ENCODE peak calls at places on chromosomes 2 and 18, in five cellular contexts. N, U, G, Y and K are unnamed samples. For H3K27me3, the result is how much of the 10 kb centered on the place peaks cover.

GRCh38 chr2:215772003-215772402 is 241.3 kb downstream of the MREG start:
- DNase-seq in N (no peak), Y (no peak), G (no peak), U (no peak), K (no peak)

GRCh38 chr18:78776706-78777105 is 202.9 kb upstream of the SALL3 start:
- DNase-seq in G (no peak), N (no peak), U (no peak), Y (no peak), K (no peak)

GRCh38 chr2:196459539-196459938 is 180.0 kb upstream of the CCDC150 start:
- DNase-seq in U (no peak), G (no peak), N (no peak), Y (peak), K (no peak)

GRCh38 chr2:3128786-3129185 is 248.8 kb downstream of the EIPR1 start:
- DNase-seq in G (no peak), U (no peak), Y (no peak), N (no peak), K (no peak)

GRCh38 chr2:98333922-98334321 is 12.3 kb upstream of the CNGA3 start:
- DNase-seq in N (no peak), G (no peak), Y (no peak), U (no peak), K (no peak)

GRCh38 chr2:179140546-179140945 is 90.6 kb upstream of the CCDC141 start:
- DNase-seq in U (no peak), G (no peak), N (no peak), Y (no peak), K (no peak)

GRCh38 chr2:188976545-188977268 is 2.5 kb downstream of the COL3A1 start:
- DNase-seq in U (no peak), N (no peak), G (no peak), Y (no peak), K (no peak)

GRCh38 chr18:5534845-5535244 is 9.0 kb downstream of the EPB41L3 start:
- DNase-seq in U (no peak), N (no peak), Y (no peak), G (no peak), K (no peak)

GRCh38 chr2:120210234-120210781 is 12.9 kb downstream of the TMEM185B start:
- DNase-seq in Y (no peak), U (no peak), N (no peak), G (no peak), K (no peak)

GRCh38 chr2:241087420-241088268 is 14.4 kb downstream of the MTERF4 start:
- DNase-seq in U (no peak), N (no peak), Y (no peak), G (peak), K (no peak)

GRCh38 chr2:59701271-59701994 is 852.0 kb downstream of the BCL11A start:
- DNase-seq in Y (no peak), G (no peak), U (no peak), N (no peak), K (no peak)

GRCh38 chr2:157473585-157473984 is 29.7 kb upstream of the CYTIP start:
- DNase-seq in G (no peak), Y (no peak), U (no peak), N (no peak), K (no peak)

GRCh38 chr18:58687871-58688308 is 16.6 kb downstream of the MALT1 start:
- DNase-seq in N (no peak), U (no peak), G (no peak), Y (no peak), K (peak)

GRCh38 chr2:165293439-165294420 is 54.5 kb downstream of the SCN2A start:
- DNase-seq in Y (peak), G (no peak), N (peak), U (peak), K (peak)

GRCh38 chr2:238883315-238884004 is 35.6 kb downstream of the TWIST2 start:
- DNase-seq in G (no peak), Y (no peak), U (no peak), N (no peak), K (no peak)

GRCh38 chr2:165863816-165864221 is 69.8 kb upstream of the GALNT3 start:
- DNase-seq in Y (no peak), U (no peak), G (no peak), N (no peak), K (no peak)

GRCh38 chr18:48963555-48964480 is 13.1 kb upstream of the SMAD7 start:
- DNase-seq in N (no peak), Y (no peak), U (no peak), G (no peak), K (no peak)

GRCh38 chr2:26169226-26169625 is 3.7 kb upstream of the GAREM2 start:
- DNase-seq in G (no peak), Y (no peak), N (no peak), U (peak), K (no peak)

GRCh38 chr2:232482301-232483238 is 5.1 kb downstream of the ECEL1 start:
- DNase-seq in Y (no peak), N (peak), U (no peak), G (peak), K (no peak)

DNA sequence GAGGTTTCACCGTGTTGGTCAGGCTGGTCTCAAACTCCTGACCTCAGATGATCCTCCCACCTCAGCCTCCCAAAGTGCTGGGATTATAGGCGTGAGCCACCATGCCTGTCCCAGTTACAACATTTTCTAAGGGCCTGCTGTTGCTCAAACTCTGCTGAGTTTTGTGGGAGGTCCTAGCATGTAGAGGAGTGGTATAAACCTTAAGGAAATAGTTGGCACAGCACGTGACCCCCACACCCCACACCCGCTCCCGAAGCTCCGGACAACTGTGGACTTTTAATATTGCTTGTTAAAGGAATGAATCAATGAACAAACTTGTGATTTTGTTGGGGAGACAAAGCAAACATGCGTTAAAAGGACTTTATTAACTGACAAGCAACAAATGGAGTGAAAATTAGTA is 137.8 kb upstream of the GATA6 start:
- DNase-seq in N (no peak), U (no peak), Y (no peak), G (no peak), K (no peak)
- H3K27ac ChIP-seq in N (no peak), U (no peak), Y (peak), G (no peak), K (no peak)

GRCh38 chr2:74982581-74982980 is 24.1 kb downstream of the POLE4 start:
- DNase-seq in N (no peak), G (no peak), U (no peak), Y (no peak), K (no peak)
- TF ChIP-seq CTCF in N (no peak), G (peak), U (no peak), Y (peak), K (no peak)

GRCh38 chr18:38811209-38811608 is 1245.6 kb upstream of the CELF4 start:
- DNase-seq in Y (no peak), N (no peak), G (no peak), U (no peak), K (no peak)

GRCh38 chr18:38807915-38808314 is 1242.3 kb upstream of the CELF4 start:
- DNase-seq in Y (no peak), U (no peak), N (no peak), G (no peak), K (no peak)

GRCh38 chr18:38801640-38802039 is 1236.0 kb upstream of the CELF4 start:
- DNase-seq in Y (no peak), U (no peak), N (peak), G (no peak), K (no peak)

DNA sequence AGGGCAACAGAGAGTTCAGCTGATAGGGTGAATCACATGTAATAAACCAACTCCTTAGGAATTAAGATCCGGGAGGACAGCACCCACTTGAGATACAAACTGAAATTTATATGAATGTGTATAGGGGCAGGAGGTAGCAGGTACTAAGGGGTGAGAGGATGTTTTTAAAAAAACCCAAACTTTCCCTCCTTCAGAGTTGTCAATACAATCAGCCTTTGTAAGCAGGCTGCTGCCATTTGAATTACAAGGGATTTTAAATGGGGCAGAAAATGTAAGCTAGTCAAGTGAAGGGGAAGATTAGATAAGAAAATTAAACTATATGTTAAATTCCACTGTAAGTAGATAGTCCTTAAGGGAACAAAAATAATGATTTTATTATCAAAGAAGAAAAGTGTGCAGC is 1239.7 kb upstream of the CELF4 start:
- DNase-seq in U (no peak), G (no peak), N (no peak), Y (no peak), K (no peak)
- H3K27me3 ChIP-seq in U (under half), G (under half), N (under half), Y (under half), K (under half)

GRCh38 chr2:30516166-30516565 is 69.1 kb downstream of the LCLAT1 start:
- DNase-seq in N (no peak), G (no peak), U (no peak), Y (no peak), K (no peak)
- H3K27ac ChIP-seq in N (no peak), G (no peak), U (no peak), Y (no peak), K (no peak)